ENCODE peak calls at places on chromosomes 2 and 18, in five cellular contexts. One of them, this sample, is unnamed.

GRCh38 chr2:203782262-203782976 is 76.0 kb downstream of the CD28 start:
- DNase-seq in pancreas: no peak
- DNase-seq in stimulated activated CD4-positive, alpha-beta T cell treated with anti-CD3 and anti-CD28 coated beads, TNF-alpha, amount 100 ng/mL, for 4 hours: peak
- DNase-seq in head of caudate nucleus: peak
- DNase-seq in HFF-Myc: peak
- DNase-seq in this sample: peak

GRCh38 chr2:28296904-28297303 is 95.8 kb upstream of the FOSL2 start:
- DNase-seq in pancreas: no peak
- DNase-seq in stimulated activated CD4-positive, alpha-beta T cell treated with anti-CD3 and anti-CD28 coated beads, TNF-alpha, amount 100 ng/mL, for 4 hours: no peak
- DNase-seq in head of caudate nucleus: no peak
- DNase-seq in HFF-Myc: no peak
- DNase-seq in this sample: no peak

GRCh38 chr18:70822167-70822566 is 533.3 kb downstream of the SOCS6 start:
- DNase-seq in pancreas: no peak
- DNase-seq in stimulated activated CD4-positive, alpha-beta T cell treated with anti-CD3 and anti-CD28 coated beads, TNF-alpha, amount 100 ng/mL, for 4 hours: no peak
- DNase-seq in head of caudate nucleus: no peak
- DNase-seq in HFF-Myc: no peak
- DNase-seq in this sample: no peak

GRCh38 chr18:22703883-22704626 is 229.1 kb upstream of the RBBP8 start:
- DNase-seq in pancreas: no peak
- DNase-seq in stimulated activated CD4-positive, alpha-beta T cell treated with anti-CD3 and anti-CD28 coated beads, TNF-alpha, amount 100 ng/mL, for 4 hours: no peak
- DNase-seq in head of caudate nucleus: no peak
- DNase-seq in HFF-Myc: peak
- DNase-seq in this sample: no peak

GRCh38 chr2:234293973-234294372 is 202.9 kb downstream of the ARL4C start:
- DNase-seq in pancreas: no peak
- DNase-seq in stimulated activated CD4-positive, alpha-beta T cell treated with anti-CD3 and anti-CD28 coated beads, TNF-alpha, amount 100 ng/mL, for 4 hours: no peak
- DNase-seq in head of caudate nucleus: no peak
- DNase-seq in HFF-Myc: no peak
- DNase-seq in this sample: no peak

GRCh38 chr18:63410792-63411191 is 11.5 kb downstream of the VPS4B start:
- DNase-seq in pancreas: no peak
- DNase-seq in stimulated activated CD4-positive, alpha-beta T cell treated with anti-CD3 and anti-CD28 coated beads, TNF-alpha, amount 100 ng/mL, for 4 hours: no peak
- DNase-seq in head of caudate nucleus: no peak
- DNase-seq in HFF-Myc: peak
- DNase-seq in this sample: no peak

GRCh38 chr18:49690307-49690706 is 123.0 kb downstream of the ACAA2 start:
- DNase-seq in pancreas: no peak
- DNase-seq in stimulated activated CD4-positive, alpha-beta T cell treated with anti-CD3 and anti-CD28 coated beads, TNF-alpha, amount 100 ng/mL, for 4 hours: no peak
- DNase-seq in head of caudate nucleus: no peak
- DNase-seq in HFF-Myc: peak
- DNase-seq in this sample: peak

GRCh38 chr2:54755641-54756326 is 32.3 kb downstream of the EML6 start:
- DNase-seq in pancreas: no peak
- DNase-seq in stimulated activated CD4-positive, alpha-beta T cell treated with anti-CD3 and anti-CD28 coated beads, TNF-alpha, amount 100 ng/mL, for 4 hours: no peak
- DNase-seq in head of caudate nucleus: no peak
- DNase-seq in HFF-Myc: no peak
- DNase-seq in this sample: peak

GRCh38 chr2:216636570-216637450 is 3.6 kb downstream of the IGFBP2 start:
- DNase-seq in pancreas: no peak
- DNase-seq in stimulated activated CD4-positive, alpha-beta T cell treated with anti-CD3 and anti-CD28 coated beads, TNF-alpha, amount 100 ng/mL, for 4 hours: no peak
- DNase-seq in head of caudate nucleus: no peak
- DNase-seq in HFF-Myc: peak
- DNase-seq in this sample: no peak

GRCh38 chr2:29749843-29750242 is 171.5 kb downstream of the ALK start:
- DNase-seq in pancreas: no peak
- DNase-seq in stimulated activated CD4-positive, alpha-beta T cell treated with anti-CD3 and anti-CD28 coated beads, TNF-alpha, amount 100 ng/mL, for 4 hours: no peak
- DNase-seq in head of caudate nucleus: no peak
- DNase-seq in HFF-Myc: no peak
- DNase-seq in this sample: no peak

GRCh38 chr18:23135679-23136325 is 517 bp downstream of the CABLES1 start:
- DNase-seq in pancreas: peak
- DNase-seq in stimulated activated CD4-positive, alpha-beta T cell treated with anti-CD3 and anti-CD28 coated beads, TNF-alpha, amount 100 ng/mL, for 4 hours: no peak
- DNase-seq in head of caudate nucleus: peak
- DNase-seq in HFF-Myc: no peak
- DNase-seq in this sample: no peak

GRCh38 chr2:107430006-107430405 is 396.7 kb upstream of the RGPD4 start:
- DNase-seq in pancreas: no peak
- DNase-seq in stimulated activated CD4-positive, alpha-beta T cell treated with anti-CD3 and anti-CD28 coated beads, TNF-alpha, amount 100 ng/mL, for 4 hours: no peak
- DNase-seq in head of caudate nucleus: no peak
- DNase-seq in HFF-Myc: no peak
- DNase-seq in this sample: no peak

GRCh38 chr2:85133751-85134254 is 611 bp downstream of the TCF7L1 start:
- DNase-seq in pancreas: peak
- DNase-seq in stimulated activated CD4-positive, alpha-beta T cell treated with anti-CD3 and anti-CD28 coated beads, TNF-alpha, amount 100 ng/mL, for 4 hours: no peak
- DNase-seq in head of caudate nucleus: no peak
- DNase-seq in HFF-Myc: no peak
- DNase-seq in this sample: no peak

GRCh38 chr2:121173806-121174205 is 111.2 kb downstream of the TFCP2L1 start:
- DNase-seq in pancreas: no peak
- DNase-seq in stimulated activated CD4-positive, alpha-beta T cell treated with anti-CD3 and anti-CD28 coated beads, TNF-alpha, amount 100 ng/mL, for 4 hours: no peak
- DNase-seq in head of caudate nucleus: no peak
- DNase-seq in HFF-Myc: no peak
- DNase-seq in this sample: no peak

GRCh38 chr18:27605107-27605834 is 420.2 kb upstream of the CHST9 start:
- DNase-seq in pancreas: no peak
- DNase-seq in stimulated activated CD4-positive, alpha-beta T cell treated with anti-CD3 and anti-CD28 coated beads, TNF-alpha, amount 100 ng/mL, for 4 hours: no peak
- DNase-seq in head of caudate nucleus: peak
- DNase-seq in HFF-Myc: peak
- DNase-seq in this sample: peak

GRCh38 chr2:159209341-159210306 is 76.9 kb downstream of the WDSUB1 start:
- DNase-seq in pancreas: no peak
- DNase-seq in stimulated activated CD4-positive, alpha-beta T cell treated with anti-CD3 and anti-CD28 coated beads, TNF-alpha, amount 100 ng/mL, for 4 hours: peak
- DNase-seq in head of caudate nucleus: no peak
- DNase-seq in HFF-Myc: no peak
- DNase-seq in this sample: no peak

GRCh38 chr2:223576873-223577272 is 25.3 kb downstream of the SCG2 start:
- DNase-seq in pancreas: no peak
- DNase-seq in stimulated activated CD4-positive, alpha-beta T cell treated with anti-CD3 and anti-CD28 coated beads, TNF-alpha, amount 100 ng/mL, for 4 hours: no peak
- DNase-seq in head of caudate nucleus: no peak
- DNase-seq in HFF-Myc: peak
- DNase-seq in this sample: no peak

GRCh38 chr2:168210898-168211570 is 36.4 kb downstream of the STK39 start:
- DNase-seq in pancreas: no peak
- DNase-seq in stimulated activated CD4-positive, alpha-beta T cell treated with anti-CD3 and anti-CD28 coated beads, TNF-alpha, amount 100 ng/mL, for 4 hours: no peak
- DNase-seq in head of caudate nucleus: no peak
- DNase-seq in HFF-Myc: peak
- DNase-seq in this sample: peak

GRCh38 chr2:675982-676646 is 1.1 kb downstream of the TMEM18 start:
- DNase-seq in pancreas: peak
- DNase-seq in stimulated activated CD4-positive, alpha-beta T cell treated with anti-CD3 and anti-CD28 coated beads, TNF-alpha, amount 100 ng/mL, for 4 hours: no peak
- DNase-seq in head of caudate nucleus: peak
- DNase-seq in HFF-Myc: peak
- DNase-seq in this sample: peak

GRCh38 chr18:36912887-36913286 is 84.0 kb downstream of the KIAA1328 start:
- DNase-seq in pancreas: no peak
- DNase-seq in stimulated activated CD4-positive, alpha-beta T cell treated with anti-CD3 and anti-CD28 coated beads, TNF-alpha, amount 100 ng/mL, for 4 hours: no peak
- DNase-seq in head of caudate nucleus: no peak
- DNase-seq in HFF-Myc: no peak
- DNase-seq in this sample: no peak

GRCh38 chr2:143934170-143934912 is 585.6 kb downstream of the ZEB2 start:
- DNase-seq in pancreas: no peak
- DNase-seq in stimulated activated CD4-positive, alpha-beta T cell treated with anti-CD3 and anti-CD28 coated beads, TNF-alpha, amount 100 ng/mL, for 4 hours: no peak
- DNase-seq in head of caudate nucleus: no peak
- DNase-seq in HFF-Myc: no peak
- DNase-seq in this sample: peak

GRCh38 chr18:57447154-57447621 is 12.0 kb downstream of the ONECUT2 start:
- DNase-seq in pancreas: no peak
- DNase-seq in stimulated activated CD4-positive, alpha-beta T cell treated with anti-CD3 and anti-CD28 coated beads, TNF-alpha, amount 100 ng/mL, for 4 hours: no peak
- DNase-seq in head of caudate nucleus: peak
- DNase-seq in HFF-Myc: no peak
- DNase-seq in this sample: no peak

This sample was measured in epithelial cell of proximal tubule.